ENCODE peak calls at places on chromosome 14, in eight cellular contexts. B, K, U, W, P, C, X and Q are unnamed samples.

GRCh38 chr14:58092231-58092630 is 59.8 kb downstream of the ARMH4 start:
- DNase-seq in X (no peak), P (no peak), K (no peak), B (no peak), U (no peak), W (no peak), C (no peak), Q (no peak)

GRCh38 chr14:60968099-60968498 is 12.8 kb downstream of the TRMT5 start:
- DNase-seq in B (no peak), K (no peak), U (no peak), C (no peak), X (no peak), W (no peak), P (peak), Q (no peak)

GRCh38 chr14:101360045-101360931 is 201.0 kb upstream of the DIO3 start:
- DNase-seq in X (no peak), P (no peak), U (no peak), B (no peak), W (no peak), C (peak), K (no peak), Q (no peak)

GRCh38 chr14:98888281-98888680 is 383.7 kb downstream of the BCL11B start:
- DNase-seq in B (no peak), W (no peak), C (no peak), P (no peak), X (no peak), U (no peak), K (no peak), Q (no peak)

GRCh38 chr14:38254565-38255407 is 1.1 kb downstream of the CLEC14A start:
- DNase-seq in B (no peak), C (no peak), P (no peak), K (no peak), U (no peak), X (no peak), W (no peak), Q (peak)

GRCh38 chr14:75339059-75339458 is 60.4 kb downstream of the FOS start:
- DNase-seq in X (no peak), W (no peak), U (no peak), P (peak), K (no peak), C (no peak), B (no peak), Q (no peak)

GRCh38 chr14:100428727-100429126 is 105.6 kb downstream of the SLC25A47 start:
- DNase-seq in U (no peak), C (no peak), P (peak), X (no peak), W (no peak), B (no peak), K (peak), Q (no peak)

GRCh38 chr14:64841121-64841611 is 38.5 kb downstream of the SPTB start:
- DNase-seq in P (peak), B (no peak), X (no peak), U (no peak), W (no peak), C (no peak), K (peak), Q (no peak)

GRCh38 chr14:53865716-53866115 is 90.9 kb downstream of the BMP4 start:
- DNase-seq in X (no peak), K (no peak), U (no peak), C (no peak), B (no peak), W (no peak), P (no peak), Q (no peak)